ENCODE peak calls at places on chromosomes 7 and 10, in eight cellular contexts. C is activated T-cell treated with anti-CD3 and anti-CD28 coated beads, Interleukin-2, amount 50 U/mL, for 72 hours; Y is aorta; V is sciatic nerve; W is heart right ventricle; Z is left cardiac atrium; F is HCT116; T is activated CD8-positive, alpha-beta T cell treated with anti-CD3 and anti-CD28 coated beads, Interleukin-2, amount 10 ng/mL, durations not matched to agents 7 days and 5 days. H is an unnamed sample.

GRCh38 chr7:88377421-88377820 is 70.7 kb upstream of the STEAP4 start:
- ATAC-seq in C (no peak), Y (no peak), V (no peak), W (no peak), Z (no peak), F (peak), T (no peak), H (no peak)

GRCh38 chr10:33341638-33342037 is 7.2 kb upstream of the NRP1 start:
- ATAC-seq in C (no peak), Y (no peak), V (no peak), W (no peak), Z (no peak), F (no peak), T (no peak), H (no peak)

GRCh38 chr10:72846225-72846624 is 47.3 kb upstream of the OIT3 start:
- ATAC-seq in C (peak), Y (no peak), V (no peak), W (no peak), Z (no peak), F (peak), T (no peak), H (no peak)

GRCh38 chr10:5404188-5405041 is at the start of gene TUBAL3:
- ATAC-seq in C (no peak), Y (no peak), V (no peak), W (no peak), Z (peak), F (peak), T (no peak), H (no peak)

GRCh38 chr7:130903358-130903974 is 169.5 kb upstream of the KLF14 start:
- ATAC-seq in C (peak), Y (no peak), V (peak), W (peak), Z (peak), F (no peak), T (no peak), H (peak)

GRCh38 chr7:110442386-110442837 is 648.5 kb upstream of the LRRN3 start:
- ATAC-seq in C (peak), Y (no peak), V (no peak), W (no peak), Z (peak), F (peak), T (no peak), H (no peak)

GRCh38 chr10:71300555-71301370 is 18.3 kb upstream of the SLC29A3 start:
- ATAC-seq in C (no peak), Y (no peak), V (no peak), W (no peak), Z (no peak), F (no peak), T (no peak), H (no peak)

GRCh38 chr7:40199076-40199802 is 64.4 kb downstream of the SUGCT start:
- ATAC-seq in C (no peak), Y (peak), V (peak), W (no peak), Z (no peak), F (peak), T (no peak), H (no peak)

GRCh38 chr7:135678612-135679575 is 16.6 kb downstream of the STMP1 start:
- ATAC-seq in C (no peak), Y (no peak), V (no peak), W (peak), Z (peak), F (no peak), T (no peak), H (no peak)

GRCh38 chr7:6407434-6407833 is 40.3 kb downstream of the DAGLB start:
- ATAC-seq in C (no peak), Y (no peak), V (no peak), W (no peak), Z (no peak), F (no peak), T (no peak), H (no peak)

GRCh38 chr7:37071124-37071523 is 346.8 kb upstream of the AOAH start:
- ATAC-seq in C (peak), Y (no peak), V (no peak), W (no peak), Z (no peak), F (no peak), T (no peak), H (no peak)

GRCh38 chr10:24477925-24478324 is 245.8 kb downstream of the ARHGAP21 start:
- ATAC-seq in C (no peak), Y (no peak), V (no peak), W (no peak), Z (no peak), F (no peak), T (no peak), H (no peak)

GRCh38 chr10:13421382-13421917 is 73.4 kb upstream of the SEPHS1 start:
- ATAC-seq in C (no peak), Y (no peak), V (no peak), W (no peak), Z (no peak), F (no peak), T (no peak), H (no peak)

GRCh38 chr7:141838581-141838980 is 2.7 kb downstream of the PRSS37 start:
- ATAC-seq in C (no peak), Y (no peak), V (no peak), W (no peak), Z (no peak), F (no peak), T (no peak), H (no peak)

GRCh38 chr10:128242641-128243040 is 116.4 kb upstream of the MKI67 start:
- ATAC-seq in C (no peak), Y (no peak), V (no peak), W (no peak), Z (no peak), F (peak), T (no peak), H (no peak)

GRCh38 chr7:71645836-71646235 is 513.9 kb downstream of the GALNT17 start:
- ATAC-seq in C (no peak), Y (no peak), V (no peak), W (no peak), Z (no peak), F (no peak), T (no peak), H (no peak)

GRCh38 chr7:3207387-3207786 is 93.7 kb upstream of the SDK1 start:
- ATAC-seq in C (no peak), Y (no peak), V (no peak), W (no peak), Z (no peak), F (no peak), T (no peak), H (no peak)

GRCh38 chr10:79148452-79149344 is 79.9 kb downstream of the ZMIZ1 start:
- ATAC-seq in C (no peak), Y (peak), V (peak), W (peak), Z (peak), F (no peak), T (no peak), H (no peak)

GRCh38 chr10:63700209-63700934 is 179.2 kb downstream of the REEP3 start:
- ATAC-seq in C (peak), Y (peak), V (peak), W (peak), Z (peak), F (peak), T (no peak), H (peak)

GRCh38 chr10:14686356-14686755 is 88.3 kb downstream of the FAM107B start:
- ATAC-seq in C (peak), Y (no peak), V (no peak), W (no peak), Z (no peak), F (no peak), T (no peak), H (no peak)

GRCh38 chr7:128454808-128455555 is 696 bp upstream of the HILPDA start:
- ATAC-seq in C (no peak), Y (peak), V (peak), W (no peak), Z (no peak), F (peak), T (no peak), H (no peak)

GRCh38 chr10:113006656-113007342 is 56.8 kb downstream of the TCF7L2 start:
- ATAC-seq in C (peak), Y (no peak), V (peak), W (no peak), Z (no peak), F (no peak), T (peak), H (peak)

GRCh38 chr7:112798199-112799159 is 8.3 kb upstream of the TMEM168 start:
- ATAC-seq in C (peak), Y (no peak), V (peak), W (no peak), Z (no peak), F (no peak), T (peak), H (no peak)

GRCh38 chr10:92822060-92822634 is 26.2 kb upstream of the EXOC6 start:
- ATAC-seq in C (no peak), Y (peak), V (peak), W (no peak), Z (peak), F (no peak), T (no peak), H (peak)

GRCh38 chr10:78442836-78443550 is 409.3 kb downstream of the RPS24 start:
- ATAC-seq in C (no peak), Y (peak), V (peak), W (no peak), Z (no peak), F (no peak), T (no peak), H (no peak)

GRCh38 chr7:8115547-8116402 is 146.2 kb downstream of the ICA1 start:
- ATAC-seq in C (peak), Y (no peak), V (no peak), W (no peak), Z (no peak), F (no peak), T (peak), H (peak)

GRCh38 chr10:53601260-53601875 is 828.8 kb upstream of the MBL2 start:
- ATAC-seq in C (no peak), Y (no peak), V (no peak), W (no peak), Z (no peak), F (no peak), T (no peak), H (no peak)

GRCh38 chr7:121372376-121373024 is 23.6 kb downstream of the FAM3C start:
- ATAC-seq in C (peak), Y (no peak), V (no peak), W (no peak), Z (peak), F (no peak), T (peak), H (peak)

GRCh38 chr7:43385856-43386255 is 197.1 kb upstream of the STK17A start:
- ATAC-seq in C (peak), Y (no peak), V (no peak), W (no peak), Z (no peak), F (no peak), T (no peak), H (no peak)

GRCh38 chr10:106997721-106998120 is 166.8 kb downstream of the SORCS1 start:
- ATAC-seq in C (no peak), Y (no peak), V (peak), W (no peak), Z (peak), F (no peak), T (no peak), H (no peak)

GRCh38 chr7:149787428-149788299 is 14.3 kb upstream of the ZNF467 start:
- ATAC-seq in C (peak), Y (no peak), V (no peak), W (peak), Z (no peak), F (peak), T (no peak), H (no peak)

GRCh38 chr10:83585686-83586085 is 553.6 kb upstream of the GHITM start:
- ATAC-seq in C (no peak), Y (no peak), V (no peak), W (no peak), Z (peak), F (no peak), T (no peak), H (no peak)

GRCh38 chr10:131453772-131454634 is 142.5 kb upstream of the TCERG1L start:
- ATAC-seq in C (peak), Y (peak), V (peak), W (peak), Z (peak), F (peak), T (no peak), H (no peak)

GRCh38 chr10:34584164-34584563 is 230.9 kb downstream of the PARD3 start:
- ATAC-seq in C (no peak), Y (peak), V (peak), W (no peak), Z (peak), F (no peak), T (no peak), H (no peak)

GRCh38 chr7:86643478-86644281 is at the start of gene GRM3:
- ATAC-seq in C (no peak), Y (peak), V (peak), W (no peak), Z (peak), F (no peak), T (no peak), H (no peak)

GRCh38 chr7:157691521-157692155 is 354.8 kb downstream of the DNAJB6 start:
- ATAC-seq in C (no peak), Y (peak), V (no peak), W (no peak), Z (peak), F (no peak), T (no peak), H (no peak)

GRCh38 chr10:76576276-76576962 is 1061.2 kb downstream of the KCNMA1 start:
- ATAC-seq in C (no peak), Y (no peak), V (no peak), W (peak), Z (peak), F (no peak), T (no peak), H (no peak)

H was measured in activated CD4-positive, CD25-positive, alpha-beta regulatory T cell treated with anti-CD3 and anti-CD28 coated beads, Interleukin-2, amount 50 U/mL, for 24 hours.